ENCODE peak calls at places on chromosome 20, in six cellular contexts. One of them, this sample, is unnamed.

GRCh38 chr20:10719740-10720380 is 46.1 kb upstream of the JAG1 start:
- DNase-seq in fibroblast of the aortic adventitia: peak
- DNase-seq in tibial nerve: no peak
- DNase-seq in tibial artery: no peak
- DNase-seq in GM12865: no peak
- DNase-seq in A549: no peak
- DNase-seq in this sample: no peak

GRCh38 chr20:5056801-5057599 is 55.7 kb upstream of the SLC23A2 start:
- DNase-seq in A549: peak
- DNase-seq in fibroblast of the aortic adventitia: peak
- DNase-seq in tibial artery: peak
- DNase-seq in tibial nerve: no peak
- DNase-seq in GM12865: peak
- DNase-seq in this sample: peak

GRCh38 chr20:46060301-46060881 is 29.4 kb downstream of the NCOA5 start:
- DNase-seq in tibial artery: no peak
- DNase-seq in A549: no peak
- DNase-seq in tibial nerve: no peak
- DNase-seq in fibroblast of the aortic adventitia: no peak
- DNase-seq in GM12865: peak
- DNase-seq in this sample: no peak

GRCh38 chr20:8309638-8310037 is 177.6 kb downstream of the PLCB1 start:
- DNase-seq in fibroblast of the aortic adventitia: no peak
- DNase-seq in A549: no peak
- DNase-seq in GM12865: peak
- DNase-seq in tibial nerve: no peak
- DNase-seq in tibial artery: no peak
- DNase-seq in this sample: no peak

GRCh38 chr20:16424780-16425179 is 148.5 kb downstream of the KIF16B start:
- DNase-seq in GM12865: no peak
- DNase-seq in tibial nerve: no peak
- DNase-seq in fibroblast of the aortic adventitia: no peak
- DNase-seq in A549: no peak
- DNase-seq in tibial artery: no peak
- DNase-seq in this sample: no peak

GRCh38 chr20:57671662-57672061 is 38.2 kb downstream of the PMEPA1 start:
- DNase-seq in GM12865: no peak
- DNase-seq in A549: peak
- DNase-seq in tibial artery: no peak
- DNase-seq in tibial nerve: no peak
- DNase-seq in fibroblast of the aortic adventitia: no peak
- DNase-seq in this sample: no peak

GRCh38 chr20:50067461-50067860 is 45.5 kb downstream of the UBE2V1 start:
- DNase-seq in A549: no peak
- DNase-seq in tibial artery: no peak
- DNase-seq in tibial nerve: no peak
- DNase-seq in fibroblast of the aortic adventitia: no peak
- DNase-seq in GM12865: no peak
- DNase-seq in this sample: no peak

GRCh38 chr20:23092409-23092756 is 6.3 kb upstream of the CD93 start:
- DNase-seq in A549: no peak
- DNase-seq in GM12865: no peak
- DNase-seq in fibroblast of the aortic adventitia: peak
- DNase-seq in tibial nerve: no peak
- DNase-seq in tibial artery: no peak
- DNase-seq in this sample: no peak

GRCh38 chr20:58649288-58650180 is 1.5 kb upstream of the STX16 start:
- DNase-seq in tibial nerve: no peak
- DNase-seq in GM12865: peak
- DNase-seq in A549: no peak
- DNase-seq in fibroblast of the aortic adventitia: no peak
- DNase-seq in tibial artery: no peak
- DNase-seq in this sample: no peak

GRCh38 chr20:17671051-17671450 is 11.0 kb downstream of the RRBP1 start:
- DNase-seq in tibial artery: no peak
- DNase-seq in fibroblast of the aortic adventitia: no peak
- DNase-seq in A549: no peak
- DNase-seq in tibial nerve: no peak
- DNase-seq in GM12865: no peak
- DNase-seq in this sample: no peak

GRCh38 chr20:50969912-50970311 is 11.3 kb downstream of the MOCS3 start:
- DNase-seq in tibial artery: no peak
- DNase-seq in A549: no peak
- DNase-seq in tibial nerve: no peak
- DNase-seq in fibroblast of the aortic adventitia: no peak
- DNase-seq in GM12865: no peak
- DNase-seq in this sample: peak

GRCh38 chr20:50338479-50339195 is 148.0 kb downstream of the CEBPB start:
- DNase-seq in tibial nerve: no peak
- DNase-seq in A549: no peak
- DNase-seq in tibial artery: no peak
- DNase-seq in GM12865: peak
- DNase-seq in fibroblast of the aortic adventitia: no peak
- DNase-seq in this sample: no peak

GRCh38 chr20:14510341-14510740 is 172.9 kb upstream of the FLRT3 start:
- DNase-seq in GM12865: no peak
- DNase-seq in tibial artery: no peak
- DNase-seq in tibial nerve: no peak
- DNase-seq in fibroblast of the aortic adventitia: no peak
- DNase-seq in A549: no peak
- DNase-seq in this sample: no peak

GRCh38 chr20:45752747-45753146 is 30.6 kb downstream of the SPINT4 start:
- DNase-seq in tibial nerve: no peak
- DNase-seq in tibial artery: no peak
- DNase-seq in fibroblast of the aortic adventitia: no peak
- DNase-seq in A549: no peak
- DNase-seq in GM12865: peak
- DNase-seq in this sample: no peak

GRCh38 chr20:10111144-10111771 is 76.5 kb downstream of the ANKEF1 start:
- DNase-seq in fibroblast of the aortic adventitia: no peak
- DNase-seq in tibial nerve: no peak
- DNase-seq in A549: no peak
- DNase-seq in tibial artery: no peak
- DNase-seq in GM12865: no peak
- DNase-seq in this sample: no peak

GRCh38 chr20:17875981-17876385 is 92.6 kb downstream of the SNX5 start:
- DNase-seq in A549: no peak
- DNase-seq in GM12865: no peak
- DNase-seq in tibial nerve: no peak
- DNase-seq in tibial artery: no peak
- DNase-seq in fibroblast of the aortic adventitia: no peak
- DNase-seq in this sample: no peak

GRCh38 chr20:63159826-63160640 is 55.9 kb downstream of the YTHDF1 start:
- DNase-seq in GM12865: no peak
- DNase-seq in tibial nerve: no peak
- DNase-seq in A549: no peak
- DNase-seq in fibroblast of the aortic adventitia: no peak
- DNase-seq in tibial artery: no peak
- DNase-seq in this sample: no peak
- TF ChIP-seq CTCF in GM12865: no peak
- TF ChIP-seq CTCF in tibial nerve: no peak
- TF ChIP-seq CTCF in A549: no peak
- TF ChIP-seq CTCF in fibroblast of the aortic adventitia: no peak
- TF ChIP-seq CTCF in tibial artery: no peak
- TF ChIP-seq CTCF in this sample: no peak

GRCh38 chr20:35663813-35664543 is 722 bp downstream of the CPNE1 start:
- DNase-seq in GM12865: peak
- DNase-seq in tibial artery: peak
- DNase-seq in A549: peak
- DNase-seq in tibial nerve: no peak
- DNase-seq in fibroblast of the aortic adventitia: no peak
- DNase-seq in this sample: no peak
- TF ChIP-seq CTCF in GM12865: no peak
- TF ChIP-seq CTCF in tibial artery: no peak
- TF ChIP-seq CTCF in A549: no peak
- TF ChIP-seq CTCF in tibial nerve: no peak
- TF ChIP-seq CTCF in fibroblast of the aortic adventitia: no peak
- TF ChIP-seq CTCF in this sample: no peak

GRCh38 chr20:38986663-38987062 is 24.5 kb downstream of the DHX35 start:
- DNase-seq in A549: no peak
- DNase-seq in tibial artery: no peak
- DNase-seq in GM12865: peak
- DNase-seq in tibial nerve: no peak
- DNase-seq in fibroblast of the aortic adventitia: no peak
- DNase-seq in this sample: no peak
- TF ChIP-seq CTCF in A549: no peak
- TF ChIP-seq CTCF in tibial artery: no peak
- TF ChIP-seq CTCF in GM12865: peak
- TF ChIP-seq CTCF in tibial nerve: no peak
- TF ChIP-seq CTCF in fibroblast of the aortic adventitia: no peak
- TF ChIP-seq CTCF in this sample: peak

GRCh38 chr20:44295995-44296394 is 15.0 kb downstream of the FITM2 start:
- DNase-seq in fibroblast of the aortic adventitia: no peak
- DNase-seq in GM12865: no peak
- DNase-seq in tibial artery: no peak
- DNase-seq in tibial nerve: no peak
- DNase-seq in A549: no peak
- DNase-seq in this sample: no peak
- TF ChIP-seq CTCF in fibroblast of the aortic adventitia: no peak
- TF ChIP-seq CTCF in GM12865: no peak
- TF ChIP-seq CTCF in tibial artery: no peak
- TF ChIP-seq CTCF in tibial nerve: no peak
- TF ChIP-seq CTCF in A549: no peak
- TF ChIP-seq CTCF in this sample: no peak

GRCh38 chr20:24802286-24802820 is 146.7 kb upstream of the CST7 start:
- DNase-seq in GM12865: no peak
- DNase-seq in tibial nerve: no peak
- DNase-seq in A549: no peak
- DNase-seq in fibroblast of the aortic adventitia: no peak
- DNase-seq in tibial artery: no peak
- DNase-seq in this sample: no peak

GRCh38 chr20:24806896-24807676 is 142.0 kb upstream of the CST7 start:
- DNase-seq in tibial nerve: no peak
- DNase-seq in fibroblast of the aortic adventitia: no peak
- DNase-seq in tibial artery: no peak
- DNase-seq in A549: no peak
- DNase-seq in GM12865: no peak
- DNase-seq in this sample: no peak

GRCh38 chr20:24808616-24809015 is 140.5 kb upstream of the CST7 start:
- DNase-seq in GM12865: no peak
- DNase-seq in tibial nerve: no peak
- DNase-seq in fibroblast of the aortic adventitia: no peak
- DNase-seq in tibial artery: no peak
- DNase-seq in A549: no peak
- DNase-seq in this sample: no peak

GRCh38 chr20:24805456-24806233 is 143.4 kb upstream of the CST7 start:
- DNase-seq in fibroblast of the aortic adventitia: no peak
- DNase-seq in tibial artery: no peak
- DNase-seq in tibial nerve: no peak
- DNase-seq in GM12865: no peak
- DNase-seq in A549: no peak
- DNase-seq in this sample: no peak

DNA sequence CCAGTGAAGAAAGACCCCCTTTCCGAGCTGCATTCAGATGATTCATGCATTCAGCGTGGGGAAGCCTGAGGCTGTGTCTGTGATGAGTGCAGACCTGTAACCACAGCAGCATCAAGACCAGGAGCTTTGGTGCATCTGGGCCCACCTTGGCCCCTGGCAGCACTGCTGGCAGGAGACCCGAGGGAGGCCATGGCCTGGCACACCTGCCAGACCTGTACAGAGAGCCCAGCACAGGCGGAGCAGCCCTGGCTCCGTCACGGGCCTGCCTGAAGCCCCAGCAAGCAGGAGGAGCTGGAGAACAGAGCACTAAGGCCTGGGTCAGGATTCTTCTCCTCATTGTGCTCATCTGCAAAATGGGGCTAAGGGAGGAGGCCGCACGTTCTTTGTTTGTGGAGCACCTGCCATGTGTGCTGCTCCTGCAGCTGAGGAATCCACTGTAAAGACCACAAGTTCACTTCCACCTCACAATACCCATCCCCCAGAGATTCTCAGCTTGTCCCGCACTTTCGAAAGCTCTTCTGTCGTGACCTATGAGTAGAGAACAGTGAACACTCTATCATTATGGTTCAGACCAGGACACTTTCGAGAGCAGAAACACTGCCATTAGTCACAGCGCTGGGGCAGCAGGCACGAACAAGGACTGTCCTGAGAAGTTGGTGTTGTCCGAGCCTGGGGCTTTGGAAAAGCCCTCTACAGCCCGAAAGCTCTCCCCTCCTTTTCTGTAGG is 144.4 kb upstream of the CST7 start:
- DNase-seq in GM12865: no peak
- DNase-seq in tibial artery: no peak
- DNase-seq in A549: no peak
- DNase-seq in fibroblast of the aortic adventitia: no peak
- DNase-seq in tibial nerve: no peak
- DNase-seq in this sample: no peak
- TF ChIP-seq CTCF in GM12865: no peak
- TF ChIP-seq CTCF in tibial artery: no peak
- TF ChIP-seq CTCF in A549: no peak
- TF ChIP-seq CTCF in fibroblast of the aortic adventitia: no peak
- TF ChIP-seq CTCF in tibial nerve: no peak
- TF ChIP-seq CTCF in this sample: no peak

DNA sequence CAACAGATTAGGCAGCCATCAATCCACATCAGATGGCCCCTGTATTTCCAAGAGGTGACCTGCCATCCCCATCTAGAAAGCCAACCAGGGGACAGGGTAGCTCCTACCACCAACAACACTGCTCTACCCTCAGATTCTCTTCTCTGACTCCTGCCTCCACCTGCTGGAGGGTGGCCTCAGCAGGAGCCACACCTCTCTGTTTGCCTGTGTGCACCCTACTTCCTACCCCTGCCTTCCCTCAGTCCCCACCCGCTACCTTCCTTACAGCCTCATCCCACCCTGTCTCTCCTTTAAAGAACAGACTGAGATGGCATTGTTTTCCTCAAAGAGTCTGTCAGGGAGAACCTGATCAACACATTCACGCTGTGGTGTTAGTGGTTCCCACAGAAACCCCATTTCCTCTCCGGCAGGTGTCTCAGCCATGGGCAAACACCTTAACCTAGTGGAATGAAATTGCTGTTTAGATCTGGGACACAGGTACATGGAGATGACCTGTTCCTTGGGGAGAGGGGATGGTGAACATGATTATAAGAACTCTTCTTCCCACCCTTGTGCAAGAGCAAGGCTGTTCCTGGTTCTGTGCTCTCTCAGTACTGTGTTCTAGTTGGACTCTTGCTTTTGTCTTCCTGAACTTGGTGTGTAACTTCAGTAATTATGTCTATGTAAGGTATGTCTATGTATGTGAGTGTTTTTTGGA is 1.8 kb downstream of the ENTPD6 start:
- DNase-seq in A549: no peak
- DNase-seq in tibial nerve: no peak
- DNase-seq in tibial artery: no peak
- DNase-seq in fibroblast of the aortic adventitia: no peak
- DNase-seq in GM12865: no peak
- DNase-seq in this sample: no peak
- TF ChIP-seq CTCF in A549: no peak
- TF ChIP-seq CTCF in tibial nerve: no peak
- TF ChIP-seq CTCF in tibial artery: no peak
- TF ChIP-seq CTCF in fibroblast of the aortic adventitia: no peak
- TF ChIP-seq CTCF in GM12865: no peak
- TF ChIP-seq CTCF in this sample: no peak

This sample was measured in HFFc6.